ENCODE peak calls at places on chromosome 4, in four cellular contexts. I is K562, L is HepG2, C is GM12892. V is an unnamed sample.

GRCh38 chr4:16082424-16083216 is 1.2 kb downstream of the PROM1 start:
- DNase-seq in L (peak; percentile 39), I (no peak), C (peak; percentile 23), V (no peak)

GRCh38 chr4:150972592-150972991 is 42.5 kb downstream of the LRBA start:
- DNase-seq in L (no peak), I (no peak), C (no peak), V (no peak)

GRCh38 chr4:93243262-93243661 is 585.3 kb upstream of the ATOH1 start:
- DNase-seq in L (no peak), C (no peak), I (no peak), V (no peak)

GRCh38 chr4:184288451-184289178 is 70.9 kb upstream of the ENPP6 start:
- DNase-seq in L (no peak), C (no peak), I (no peak), V (no peak)

GRCh38 chr4:189355590-189355989 is 585.1 kb upstream of the FRG1 start:
- DNase-seq in L (no peak), I (no peak), C (no peak), V (no peak)

GRCh38 chr4:2036327-2036726 is 22.8 kb upstream of the NAT8L start:
- DNase-seq in I (no peak), C (no peak), L (no peak), V (no peak)

GRCh38 chr4:17286737-17287460 is 225.0 kb downstream of the QDPR start:
- DNase-seq in L (no peak), I (no peak), C (no peak), V (no peak)

GRCh38 chr4:98586231-98586630 is 72.2 kb downstream of the TSPAN5 start:
- DNase-seq in I (no peak), C (no peak), L (no peak), V (no peak)

GRCh38 chr4:42512226-42512625 is 114.9 kb downstream of the SHISA3 start:
- DNase-seq in L (no peak), C (no peak), I (no peak), V (no peak)

GRCh38 chr4:38939150-38939549 is 71.5 kb downstream of the FAM114A1 start:
- DNase-seq in I (no peak), L (no peak), C (peak; percentile 27), V (peak; percentile 42)

GRCh38 chr4:85607624-85608023 is 132.7 kb downstream of the ARHGAP24 start:
- DNase-seq in L (no peak), I (no peak), C (no peak), V (no peak)

GRCh38 chr4:23225024-23225423 is 532.3 kb downstream of the GBA3 start:
- DNase-seq in L (no peak), I (no peak), C (no peak), V (no peak)

GRCh38 chr4:123361195-123361861 is 35.3 kb upstream of the SPRY1 start:
- DNase-seq in L (no peak), C (no peak), I (no peak), V (no peak)

GRCh38 chr4:107800058-107800457 is 24.7 kb upstream of the SGMS2 start:
- DNase-seq in C (no peak), L (no peak), I (no peak), V (no peak)

GRCh38 chr4:57550143-57550542 is 440.0 kb upstream of the IGFBP7 start:
- DNase-seq in C (no peak), L (no peak), I (no peak), V (no peak)

GRCh38 chr4:147326581-147326980 is 154.3 kb upstream of the EDNRA start:
- DNase-seq in C (no peak), I (no peak), L (no peak), V (no peak)

GRCh38 chr4:7217453-7218310 is 25.3 kb downstream of the SORCS2 start:
- DNase-seq in I (no peak), C (no peak), L (no peak), V (no peak)

GRCh38 chr4:30073001-30073710 is 647.0 kb upstream of the PCDH7 start:
- DNase-seq in I (no peak), C (no peak), L (no peak), V (no peak)

GRCh38 chr4:101294591-101294990 is 52.7 kb downstream of the PPP3CA start:
- DNase-seq in L (no peak), C (no peak), I (no peak), V (no peak)

GRCh38 chr4:40363945-40364344 is 28.8 kb downstream of the CHRNA9 start:
- DNase-seq in L (no peak), C (no peak), I (no peak), V (no peak)

GRCh38 chr4:150250998-150251651 is 172.9 kb downstream of the DCLK2 start:
- DNase-seq in L (no peak), I (peak; percentile 67), C (no peak), V (peak; percentile 60)

GRCh38 chr4:114082348-114082747 is 102.9 kb upstream of the ARSJ start:
- DNase-seq in C (no peak), I (no peak), L (no peak), V (no peak)

GRCh38 chr4:114093221-114093715 is 113.8 kb upstream of the ARSJ start:
- DNase-seq in L (no peak), I (no peak), C (no peak), V (no peak)

GRCh38 chr4:114081783-114082182 is 102.3 kb upstream of the ARSJ start:
- DNase-seq in L (no peak), C (no peak), I (no peak), V (no peak)

GRCh38 chr4:114091546-114091945 is 112.1 kb upstream of the ARSJ start:
- DNase-seq in L (no peak), I (no peak), C (no peak), V (no peak)

DNA sequence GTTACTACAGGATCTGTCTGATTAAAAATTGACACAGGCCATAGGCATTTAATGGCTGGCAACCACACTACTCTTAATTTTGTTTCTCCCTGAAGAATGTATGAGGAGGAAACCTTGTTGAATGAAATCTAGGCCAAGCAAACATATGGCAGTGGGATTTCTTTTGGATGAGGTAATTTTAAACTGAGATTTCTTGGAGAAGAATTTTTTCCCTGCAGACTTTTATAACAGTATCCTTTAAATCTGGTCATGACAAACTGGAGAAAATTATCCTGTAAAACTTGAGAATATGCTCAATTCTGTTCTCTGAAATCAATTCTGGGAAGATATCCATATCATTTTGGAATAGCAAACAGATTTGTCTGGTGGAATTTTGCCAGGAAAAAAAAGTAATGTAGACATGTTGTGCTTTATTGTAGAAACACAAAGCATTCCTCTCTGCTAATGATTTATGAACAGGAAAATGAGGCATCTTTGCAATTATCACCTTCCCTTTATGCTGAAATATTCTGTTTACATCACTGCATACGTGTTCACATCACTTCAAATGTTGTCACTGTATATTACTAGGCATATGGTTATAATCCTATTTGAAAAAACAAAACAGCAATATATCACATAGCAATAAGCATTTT is 108.3 kb upstream of the ARSJ start:
- DNase-seq in I (no peak), L (no peak), C (no peak), V (no peak)
- TF ChIP-seq POLR2AphosphoS5 in I (no peak), L (no peak), C (no peak), V (no peak)

GRCh38 chr4:168560184-168560834 is 63.5 kb downstream of the PALLD start:
- DNase-seq in L (no peak), I (no peak), C (no peak), V (no peak)
- TF ChIP-seq TAF1 in L (no peak), I (no peak), C (no peak), V (no peak)

GRCh38 chr4:65669008-65669971 is 999 bp downstream of the EPHA5 start:
- DNase-seq in L (no peak), I (no peak), C (no peak), V (no peak)
- TF ChIP-seq POLR2AphosphoS5 in L (no peak), I (no peak), C (no peak), V (no peak)

GRCh38 chr4:64781737-64782326 is 372.6 kb upstream of the TECRL start:
- DNase-seq in I (peak; percentile 19), C (no peak), L (peak; percentile 16), V (no peak)
- TF ChIP-seq TAF1 in I (no peak), C (no peak), L (no peak), V (no peak)

DNA sequence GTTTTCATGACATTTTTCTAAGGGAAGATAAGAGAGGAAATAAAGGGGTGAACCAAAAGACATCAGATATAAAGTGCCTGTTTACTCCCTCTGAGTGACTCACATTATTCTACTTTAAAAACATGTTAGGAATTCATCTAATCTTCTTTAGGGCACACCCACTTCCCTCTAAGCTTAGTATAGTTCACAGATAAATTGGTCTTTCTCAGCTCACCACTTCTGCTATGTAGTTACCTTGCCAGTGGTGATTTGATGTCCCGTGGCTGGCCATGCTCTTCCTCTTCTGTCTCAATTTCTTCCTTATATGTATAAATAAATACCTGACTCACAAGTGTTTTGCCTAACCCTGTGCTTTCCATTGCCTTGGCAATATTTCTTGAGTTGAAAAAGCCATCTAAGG is 96.8 kb downstream of the PDLIM5 start:
- DNase-seq in C (no peak), L (peak; percentile 71), I (peak; percentile 15), V (no peak)
- TF ChIP-seq POLR2AphosphoS5 in C (no peak), L (no peak), I (no peak), V (no peak)

GRCh38 chr4:95949136-95949765 is 109.4 kb downstream of the PDHA2 start:
- DNase-seq in L (no peak), C (no peak), I (no peak), V (no peak)
- TF ChIP-seq TAF1 in L (no peak), C (no peak), I (no peak), V (no peak)

V was measured in GM12891.